ENCODE peak calls at places on chromosome 7, in four cellular contexts. W is NCI-H1105 treated with DMSO at 0.1 percent for 48 hours, Q is heart left ventricle, S is T follicular helper cell. T is an unnamed sample.

GRCh38 chr7:49060743-49061142 is 136.4 kb downstream of the CDC14C start:
- DNase-seq in W (no peak), Q (no peak), S (no peak), T (no peak)

GRCh38 chr7:112252141-112252540 is 45.6 kb downstream of the ZNF277 start:
- DNase-seq in W (no peak), Q (no peak), S (no peak), T (no peak)

GRCh38 chr7:71165708-71166107 is 33.8 kb downstream of the GALNT17 start:
- DNase-seq in W (no peak), Q (no peak), S (no peak), T (no peak)

GRCh38 chr7:23759556-23760391 is 49.8 kb downstream of the STK31 start:
- DNase-seq in W (peak), Q (no peak), S (no peak), T (no peak)

GRCh38 chr7:77409739-77410545 is 6.2 kb downstream of the GSAP start:
- DNase-seq in W (no peak), Q (no peak), S (no peak), T (no peak)

GRCh38 chr7:129865093-129865931 is 87.4 kb downstream of the UBE2H start:
- DNase-seq in W (no peak), Q (no peak), S (no peak), T (no peak)

GRCh38 chr7:137591444-137591843 is 247.9 kb upstream of the PTN start:
- DNase-seq in W (no peak), Q (no peak), S (no peak), T (no peak)

GRCh38 chr7:20343954-20344353 is 13.3 kb downstream of the ITGB8 start:
- DNase-seq in W (no peak), Q (no peak), S (no peak), T (no peak)

GRCh38 chr7:150875791-150876190 is 23.5 kb downstream of the AOC1 start:
- DNase-seq in W (no peak), Q (no peak), S (no peak), T (no peak)

GRCh38 chr7:98211221-98211675 is at the start of gene BHLHA15:
- DNase-seq in W (peak), Q (no peak), S (no peak), T (no peak)

GRCh38 chr7:4849390-4849789 is 12.4 kb downstream of the PAPOLB start:
- DNase-seq in W (peak), Q (no peak), S (no peak), T (no peak)